ENCODE peak calls at places on chromosome 17, in six cellular contexts. One of them, this sample, is unnamed.

GRCh38 chr17:64182325-64183012 is 52.5 kb upstream of the ERN1 start:
- DNase-seq in neuronal stem cell: no peak
- DNase-seq in heart right ventricle: no peak
- DNase-seq in heart left ventricle: no peak
- DNase-seq in aorta: no peak
- DNase-seq in A549: no peak
- DNase-seq in this sample: no peak

GRCh38 chr17:59234631-59235030 is 14.3 kb downstream of the GDPD1 start:
- DNase-seq in neuronal stem cell: no peak
- DNase-seq in A549: no peak
- DNase-seq in heart left ventricle: no peak
- DNase-seq in aorta: no peak
- DNase-seq in heart right ventricle: no peak
- DNase-seq in this sample: no peak

GRCh38 chr17:34892864-34893263 is 68.4 kb downstream of the CCT6B start:
- DNase-seq in heart left ventricle: no peak
- DNase-seq in neuronal stem cell: peak
- DNase-seq in aorta: no peak
- DNase-seq in heart right ventricle: no peak
- DNase-seq in A549: peak
- DNase-seq in this sample: no peak

GRCh38 chr17:28712037-28712704 is 483 bp upstream of the PROCA1 start:
- DNase-seq in heart right ventricle: peak
- DNase-seq in A549: no peak
- DNase-seq in heart left ventricle: peak
- DNase-seq in neuronal stem cell: no peak
- DNase-seq in aorta: peak
- DNase-seq in this sample: peak

GRCh38 chr17:14950216-14950615 is 314.9 kb downstream of the PMP22 start:
- DNase-seq in heart right ventricle: no peak
- DNase-seq in aorta: no peak
- DNase-seq in heart left ventricle: no peak
- DNase-seq in A549: no peak
- DNase-seq in neuronal stem cell: no peak
- DNase-seq in this sample: no peak

GRCh38 chr17:34131386-34131785 is 123.7 kb upstream of the CCL2 start:
- DNase-seq in heart right ventricle: peak
- DNase-seq in aorta: no peak
- DNase-seq in heart left ventricle: peak
- DNase-seq in neuronal stem cell: no peak
- DNase-seq in A549: no peak
- DNase-seq in this sample: no peak

GRCh38 chr17:7572588-7573323 is 6.7 kb upstream of the CD68 start:
- DNase-seq in A549: peak
- DNase-seq in heart right ventricle: no peak
- DNase-seq in aorta: peak
- DNase-seq in heart left ventricle: peak
- DNase-seq in neuronal stem cell: peak
- DNase-seq in this sample: peak

GRCh38 chr17:4463818-4464501 is 30.2 kb downstream of the SPNS3 start:
- DNase-seq in heart left ventricle: peak
- DNase-seq in aorta: no peak
- DNase-seq in heart right ventricle: peak
- DNase-seq in neuronal stem cell: no peak
- DNase-seq in A549: no peak
- DNase-seq in this sample: no peak

GRCh38 chr17:20116683-20117309 is 107.6 kb downstream of the SPECC1 start:
- DNase-seq in heart right ventricle: peak
- DNase-seq in aorta: no peak
- DNase-seq in A549: peak
- DNase-seq in neuronal stem cell: peak
- DNase-seq in heart left ventricle: no peak
- DNase-seq in this sample: peak

GRCh38 chr17:81379523-81379942 is 15.7 kb upstream of the BAHCC1 start:
- DNase-seq in aorta: peak
- DNase-seq in heart right ventricle: no peak
- DNase-seq in heart left ventricle: no peak
- DNase-seq in A549: no peak
- DNase-seq in neuronal stem cell: no peak
- DNase-seq in this sample: no peak

GRCh38 chr17:59154721-59155438 is at the start of gene SKA2:
- DNase-seq in A549: peak
- DNase-seq in heart right ventricle: peak
- DNase-seq in neuronal stem cell: peak
- DNase-seq in aorta: peak
- DNase-seq in heart left ventricle: peak
- DNase-seq in this sample: peak

GRCh38 chr17:44733753-44734152 is 25.0 kb upstream of the ADAM11 start:
- DNase-seq in neuronal stem cell: no peak
- DNase-seq in aorta: no peak
- DNase-seq in heart left ventricle: no peak
- DNase-seq in heart right ventricle: no peak
- DNase-seq in A549: peak
- DNase-seq in this sample: no peak

GRCh38 chr17:52096056-52096455 is 62.5 kb downstream of the CA10 start:
- DNase-seq in heart right ventricle: no peak
- DNase-seq in A549: no peak
- DNase-seq in neuronal stem cell: no peak
- DNase-seq in heart left ventricle: no peak
- DNase-seq in aorta: no peak
- DNase-seq in this sample: no peak

DNA sequence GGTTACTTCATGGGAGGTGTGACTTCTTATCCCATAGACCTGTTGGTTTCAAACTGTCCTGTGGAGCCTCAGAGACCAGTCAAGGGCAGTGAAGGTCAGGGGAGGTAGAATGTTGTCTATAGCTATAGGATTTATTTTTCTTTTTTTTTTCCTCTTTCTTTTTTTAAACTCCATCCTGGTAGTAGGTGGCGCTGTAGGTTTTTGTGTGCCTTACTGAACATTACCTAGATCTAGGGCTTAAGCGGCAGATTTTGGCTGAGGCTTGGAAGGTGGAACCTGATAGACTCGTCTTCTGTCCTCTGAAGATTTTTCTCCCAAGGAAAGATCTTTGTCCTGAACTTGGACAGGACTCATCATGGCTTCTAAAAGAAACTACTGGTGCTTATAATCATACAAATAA is 8.2 kb upstream of the LASP1NB start:
- DNase-seq in A549: no peak
- DNase-seq in aorta: no peak
- DNase-seq in heart right ventricle: no peak
- DNase-seq in heart left ventricle: no peak
- DNase-seq in neuronal stem cell: no peak
- DNase-seq in this sample: no peak
- H3K27ac ChIP-seq in A549: no peak
- H3K27ac ChIP-seq in aorta: no peak
- H3K27ac ChIP-seq in heart right ventricle: no peak
- H3K27ac ChIP-seq in heart left ventricle: no peak
- H3K27ac ChIP-seq in neuronal stem cell: no peak
- H3K27ac ChIP-seq in this sample: no peak

GRCh38 chr17:69744512-69745098 is 330.1 kb downstream of the MAP2K6 start:
- DNase-seq in neuronal stem cell: no peak
- DNase-seq in A549: no peak
- DNase-seq in heart left ventricle: no peak
- DNase-seq in heart right ventricle: no peak
- DNase-seq in aorta: no peak
- DNase-seq in this sample: no peak

DNA sequence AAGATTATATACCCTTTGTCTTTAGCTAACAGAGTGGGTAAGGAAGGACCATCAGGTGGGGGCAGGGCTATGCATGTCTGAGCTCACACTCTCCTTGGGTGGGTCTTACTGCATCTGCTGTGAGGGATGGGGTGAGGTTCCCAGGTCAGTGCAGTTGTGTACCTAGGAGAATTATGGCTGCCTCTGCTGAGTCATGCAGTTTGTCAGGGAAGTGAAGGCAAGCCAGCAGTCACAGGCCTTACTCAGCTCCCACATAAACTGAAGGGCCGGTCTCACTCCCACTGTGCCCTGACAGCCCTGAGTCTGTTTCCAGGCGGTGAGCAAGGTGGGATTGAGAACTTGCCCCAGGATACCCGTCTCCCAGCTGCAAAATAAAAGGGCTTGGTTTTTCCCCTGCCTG is 328.6 kb downstream of the MAP2K6 start:
- DNase-seq in neuronal stem cell: no peak
- DNase-seq in A549: no peak
- DNase-seq in heart left ventricle: no peak
- DNase-seq in heart right ventricle: no peak
- DNase-seq in aorta: no peak
- DNase-seq in this sample: no peak
- H3K27ac ChIP-seq in neuronal stem cell: no peak
- H3K27ac ChIP-seq in A549: no peak
- H3K27ac ChIP-seq in heart left ventricle: no peak
- H3K27ac ChIP-seq in heart right ventricle: no peak
- H3K27ac ChIP-seq in aorta: no peak
- H3K27ac ChIP-seq in this sample: no peak

GRCh38 chr17:39653316-39653661 is 11.9 kb upstream of the TCAP start:
- DNase-seq in neuronal stem cell: no peak
- DNase-seq in heart left ventricle: no peak
- DNase-seq in heart right ventricle: no peak
- DNase-seq in aorta: no peak
- DNase-seq in A549: no peak
- DNase-seq in this sample: no peak

GRCh38 chr17:39652635-39653315 is 12.4 kb upstream of the TCAP start:
- DNase-seq in neuronal stem cell: peak
- DNase-seq in heart right ventricle: no peak
- DNase-seq in aorta: no peak
- DNase-seq in heart left ventricle: no peak
- DNase-seq in A549: no peak
- DNase-seq in this sample: no peak

GRCh38 chr17:39655105-39655504 is 10.0 kb upstream of the TCAP start:
- DNase-seq in heart left ventricle: no peak
- DNase-seq in neuronal stem cell: no peak
- DNase-seq in A549: no peak
- DNase-seq in aorta: no peak
- DNase-seq in heart right ventricle: no peak
- DNase-seq in this sample: no peak

GRCh38 chr17:39651908-39652634 is 13.1 kb upstream of the TCAP start:
- DNase-seq in aorta: no peak
- DNase-seq in heart left ventricle: no peak
- DNase-seq in neuronal stem cell: no peak
- DNase-seq in A549: no peak
- DNase-seq in heart right ventricle: no peak
- DNase-seq in this sample: no peak

DNA sequence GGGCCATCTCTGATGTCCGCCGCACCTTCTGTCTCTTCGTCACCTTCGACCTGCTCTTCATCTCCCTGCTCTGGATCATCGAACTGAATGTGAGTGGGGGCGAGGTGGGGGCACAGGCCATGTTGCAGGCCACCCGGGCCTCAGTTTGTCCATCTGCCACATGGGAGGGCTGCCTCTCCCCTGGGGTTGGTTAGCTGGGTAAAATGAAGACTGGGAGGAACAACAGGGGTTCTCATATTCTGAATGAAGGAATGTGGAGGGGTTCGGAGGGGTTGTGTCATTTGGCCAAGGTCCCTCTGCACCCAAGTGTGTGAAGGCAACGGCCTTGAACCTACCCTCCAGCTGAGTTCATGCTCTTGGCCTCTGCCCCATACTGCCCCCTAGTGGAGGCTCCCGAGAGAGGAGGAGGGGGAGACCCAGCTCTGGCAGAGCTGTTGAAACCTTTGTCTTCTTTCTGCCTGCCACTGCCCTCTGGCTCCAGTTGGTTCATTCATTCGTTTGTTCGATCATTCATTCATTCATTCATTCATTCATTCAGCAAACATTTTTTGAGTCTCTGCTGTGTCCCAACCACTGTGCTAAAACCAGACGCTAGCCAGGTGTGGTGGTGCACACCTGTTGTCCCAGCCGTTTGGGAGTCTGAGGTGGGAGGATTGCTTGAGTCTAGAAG is 11.4 kb upstream of the TCAP start:
- DNase-seq in A549: peak
- DNase-seq in heart right ventricle: peak
- DNase-seq in heart left ventricle: peak
- DNase-seq in aorta: peak
- DNase-seq in neuronal stem cell: no peak
- DNase-seq in this sample: no peak
- H3K27ac ChIP-seq in A549: no peak
- H3K27ac ChIP-seq in heart right ventricle: peak
- H3K27ac ChIP-seq in heart left ventricle: no peak
- H3K27ac ChIP-seq in aorta: no peak
- H3K27ac ChIP-seq in neuronal stem cell: peak
- H3K27ac ChIP-seq in this sample: no peak

GRCh38 chr17:47684535-47685193 is 9.3 kb upstream of the TBKBP1 start:
- DNase-seq in heart right ventricle: no peak
- DNase-seq in A549: no peak
- DNase-seq in neuronal stem cell: no peak
- DNase-seq in heart left ventricle: no peak
- DNase-seq in aorta: no peak
- DNase-seq in this sample: no peak
- H3K27ac ChIP-seq in heart right ventricle: no peak
- H3K27ac ChIP-seq in A549: no peak
- H3K27ac ChIP-seq in neuronal stem cell: no peak
- H3K27ac ChIP-seq in heart left ventricle: no peak
- H3K27ac ChIP-seq in aorta: no peak
- H3K27ac ChIP-seq in this sample: no peak

DNA sequence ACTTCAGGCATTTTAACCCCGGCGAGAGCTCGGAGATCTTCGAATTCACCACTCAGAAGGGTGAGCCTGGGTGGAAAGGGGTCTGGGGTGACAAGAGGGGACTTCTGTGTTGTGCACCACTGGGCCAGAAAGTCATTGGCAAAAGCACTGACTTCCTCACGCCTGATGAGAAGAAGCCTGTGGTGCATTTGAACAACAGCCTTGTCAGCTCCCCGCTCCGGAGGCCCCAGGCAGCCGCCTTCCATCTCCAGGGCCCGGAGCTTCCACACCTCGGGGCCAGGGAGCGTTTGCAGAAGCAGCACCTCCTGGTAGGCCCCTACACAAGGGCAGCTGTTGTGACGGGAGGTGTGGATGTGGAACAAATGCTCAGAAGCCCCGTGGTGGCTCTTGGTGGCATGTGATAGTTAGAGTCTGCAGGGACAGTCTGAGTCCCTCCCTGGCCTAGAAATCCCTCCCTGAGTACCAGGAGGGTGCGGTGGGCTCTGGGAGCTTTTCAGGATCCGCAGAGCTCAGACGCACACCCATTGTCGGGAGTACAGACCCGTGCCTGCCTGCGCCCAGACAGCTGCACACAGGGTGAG is 9.7 kb downstream of the CACNG1 start:
- DNase-seq in A549: no peak
- DNase-seq in heart left ventricle: no peak
- DNase-seq in aorta: no peak
- DNase-seq in heart right ventricle: no peak
- DNase-seq in neuronal stem cell: no peak
- DNase-seq in this sample: no peak
- H3K27ac ChIP-seq in A549: no peak
- H3K27ac ChIP-seq in heart left ventricle: no peak
- H3K27ac ChIP-seq in aorta: no peak
- H3K27ac ChIP-seq in heart right ventricle: no peak
- H3K27ac ChIP-seq in neuronal stem cell: no peak
- H3K27ac ChIP-seq in this sample: no peak

GRCh38 chr17:41800601-41801373 is 11.0 kb downstream of the P3H4 start:
- DNase-seq in aorta: no peak
- DNase-seq in heart right ventricle: no peak
- DNase-seq in heart left ventricle: no peak
- DNase-seq in neuronal stem cell: no peak
- DNase-seq in A549: peak
- DNase-seq in this sample: peak
- H3K27ac ChIP-seq in aorta: no peak
- H3K27ac ChIP-seq in heart right ventricle: no peak
- H3K27ac ChIP-seq in heart left ventricle: no peak
- H3K27ac ChIP-seq in neuronal stem cell: no peak
- H3K27ac ChIP-seq in A549: peak
- H3K27ac ChIP-seq in this sample: no peak

GRCh38 chr17:17972126-17972951 is at the start of the genes DRC3 and TOM1L2:
- DNase-seq in neuronal stem cell: peak
- DNase-seq in aorta: peak
- DNase-seq in A549: peak
- DNase-seq in heart right ventricle: peak
- DNase-seq in heart left ventricle: peak
- DNase-seq in this sample: peak
- H3K27ac ChIP-seq in neuronal stem cell: no peak
- H3K27ac ChIP-seq in aorta: no peak
- H3K27ac ChIP-seq in A549: peak
- H3K27ac ChIP-seq in heart right ventricle: peak
- H3K27ac ChIP-seq in heart left ventricle: peak
- H3K27ac ChIP-seq in this sample: peak

This sample was measured in uterus.